ENCODE peak calls at places on chromosomes 1 and 21, in ten cellular contexts. N, K, B, M, X, D, L, O, U and A are unnamed samples. For H3K4me1, the result is how much of the 10 kb centered on the place peaks cover.

GRCh38 chr1:221611930-221612777 is 129.7 kb downstream of the DUSP10 start:
- DNase-seq in L (peak), K (peak), O (peak), M (no peak), D (peak), N (peak), U (peak), X (no peak), B (peak), A (peak)

GRCh38 chr1:219151467-219151866 is 22.2 kb upstream of the LYPLAL1 start:
- DNase-seq in X (no peak), L (no peak), D (no peak), B (no peak), O (no peak), K (no peak), U (no peak), N (no peak), M (no peak), A (no peak)

GRCh38 chr1:30877205-30877912 is 31.2 kb downstream of the SDC3 start:
- DNase-seq in D (peak), O (peak), X (peak), K (peak), M (no peak), L (peak), N (no peak), U (peak), B (peak), A (peak)

GRCh38 chr1:108961198-108961597 is 2.1 kb downstream of the CLCC1 start:
- DNase-seq in U (no peak), O (no peak), M (no peak), D (no peak), N (no peak), X (no peak), L (no peak), B (no peak), K (no peak), A (no peak)

GRCh38 chr1:244339776-244340175 is 111.9 kb downstream of the ADSS2 start:
- DNase-seq in K (no peak), X (no peak), U (no peak), O (no peak), B (no peak), N (no peak), M (no peak), D (no peak), L (no peak), A (no peak)

GRCh38 chr1:160365325-160365724 is 1.5 kb upstream of the NHLH1 start:
- DNase-seq in O (no peak), M (no peak), L (no peak), N (no peak), B (no peak), K (no peak), D (no peak), X (no peak), U (no peak), A (no peak)

GRCh38 chr1:221675880-221676800 is 65.7 kb downstream of the DUSP10 start:
- DNase-seq in U (no peak), N (no peak), X (no peak), O (no peak), L (no peak), B (no peak), M (no peak), D (no peak), K (no peak), A (no peak)

GRCh38 chr1:2587860-2588571 is 1.4 kb downstream of the PRXL2B start:
- DNase-seq in K (no peak), N (no peak), B (peak), L (no peak), X (peak), O (no peak), U (no peak), M (no peak), D (no peak), A (no peak)

GRCh38 chr21:34933609-34934345 is 115.3 kb downstream of the RUNX1 start:
- DNase-seq in U (no peak), X (no peak), B (no peak), D (no peak), M (no peak), L (no peak), K (no peak), N (no peak), O (no peak), A (no peak)

GRCh38 chr1:50873458-50874187 is 86.4 kb downstream of the FAF1 start:
- DNase-seq in K (peak), X (no peak), O (peak), D (peak), M (peak), N (peak), U (no peak), B (no peak), L (peak), A (peak)

GRCh38 chr1:205429742-205430464 is 8.0 kb upstream of the LEMD1 start:
- DNase-seq in N (no peak), X (no peak), O (no peak), M (no peak), B (no peak), L (no peak), U (no peak), K (no peak), D (no peak), A (no peak)

GRCh38 chr1:74689800-74690696 is 16.5 kb upstream of the ERICH3 start:
- DNase-seq in U (peak), X (no peak), O (no peak), L (peak), D (peak), M (peak), B (no peak), K (peak), N (peak), A (peak)

GRCh38 chr1:18530567-18531502 is 50.1 kb downstream of the KLHDC7A start:
- DNase-seq in N (no peak), L (no peak), K (no peak), U (no peak), O (no peak), B (no peak), M (peak), D (no peak), X (no peak), A (peak)

GRCh38 chr1:35577071-35577998 is 4.2 kb downstream of the TFAP2E start:
- DNase-seq in K (peak), U (no peak), O (no peak), M (peak), B (peak), L (peak), X (no peak), D (no peak), N (no peak), A (peak)

GRCh38 chr21:45612096-45613019 is 31.2 kb upstream of the PCBP3 start:
- DNase-seq in K (no peak), X (no peak), B (no peak), N (no peak), O (no peak), D (no peak), M (no peak), U (no peak), L (no peak), A (peak)

GRCh38 chr1:180946056-180946455 is 33.4 kb downstream of the KIAA1614 start:
- DNase-seq in U (no peak), L (no peak), M (no peak), X (peak), N (no peak), K (no peak), D (peak), B (no peak), O (no peak), A (no peak)

GRCh38 chr1:47783638-47784293 is 213.4 kb downstream of the TRABD2B start:
- DNase-seq in K (no peak), U (no peak), L (no peak), B (no peak), N (no peak), O (no peak), X (no peak), D (no peak), M (no peak), A (no peak)

DNA sequence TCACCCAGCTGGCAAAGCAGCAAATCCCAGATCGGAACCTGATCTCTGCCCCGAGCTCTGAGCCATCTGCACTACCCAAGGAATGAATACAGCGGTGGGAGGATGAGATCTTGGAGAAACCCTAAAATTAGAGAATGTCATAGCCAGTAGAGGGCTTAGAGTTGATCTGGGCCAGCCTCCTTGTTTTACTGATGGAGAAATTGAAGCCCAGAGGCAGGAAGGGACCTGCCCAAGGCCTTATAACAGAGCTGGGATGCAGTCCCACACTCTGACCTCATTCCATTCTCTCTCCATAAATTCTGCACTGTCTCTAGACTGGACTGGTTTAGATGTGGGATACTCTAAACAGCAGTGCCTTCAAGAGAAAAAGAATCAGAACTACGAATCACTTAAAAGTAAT is 4.8 kb upstream of the SFN start:
- DNase-seq in D (no peak), M (no peak), O (no peak), B (no peak), N (no peak), U (no peak), X (no peak), L (no peak), K (no peak), A (no peak)
- TF ChIP-seq POLR2A in D (no peak), M (no peak), O (no peak), B (no peak), N (no peak), U (no peak), X (no peak), L (no peak), K (no peak), A (no peak)

GRCh38 chr1:226739696-226740065 is 599 bp upstream of the ITPKB start:
- DNase-seq in M (no peak), K (no peak), N (no peak), L (no peak), O (no peak), U (no peak), X (no peak), B (no peak), D (no peak), A (no peak)

GRCh38 chr1:226737819-226738420 is 1.2 kb downstream of the ITPKB start:
- DNase-seq in U (peak), X (peak), O (peak), B (peak), N (peak), D (peak), K (peak), L (peak), M (peak), A (peak)

GRCh38 chr1:226741009-226741408 is 1.9 kb upstream of the ITPKB start:
- DNase-seq in D (no peak), N (no peak), K (no peak), L (no peak), X (no peak), M (no peak), U (no peak), B (no peak), O (no peak), A (no peak)

GRCh38 chr1:226738421-226738994 is 574 bp downstream of the ITPKB start:
- DNase-seq in U (peak), N (peak), D (no peak), M (peak), K (peak), L (peak), B (no peak), O (no peak), X (peak), A (peak)

DNA sequence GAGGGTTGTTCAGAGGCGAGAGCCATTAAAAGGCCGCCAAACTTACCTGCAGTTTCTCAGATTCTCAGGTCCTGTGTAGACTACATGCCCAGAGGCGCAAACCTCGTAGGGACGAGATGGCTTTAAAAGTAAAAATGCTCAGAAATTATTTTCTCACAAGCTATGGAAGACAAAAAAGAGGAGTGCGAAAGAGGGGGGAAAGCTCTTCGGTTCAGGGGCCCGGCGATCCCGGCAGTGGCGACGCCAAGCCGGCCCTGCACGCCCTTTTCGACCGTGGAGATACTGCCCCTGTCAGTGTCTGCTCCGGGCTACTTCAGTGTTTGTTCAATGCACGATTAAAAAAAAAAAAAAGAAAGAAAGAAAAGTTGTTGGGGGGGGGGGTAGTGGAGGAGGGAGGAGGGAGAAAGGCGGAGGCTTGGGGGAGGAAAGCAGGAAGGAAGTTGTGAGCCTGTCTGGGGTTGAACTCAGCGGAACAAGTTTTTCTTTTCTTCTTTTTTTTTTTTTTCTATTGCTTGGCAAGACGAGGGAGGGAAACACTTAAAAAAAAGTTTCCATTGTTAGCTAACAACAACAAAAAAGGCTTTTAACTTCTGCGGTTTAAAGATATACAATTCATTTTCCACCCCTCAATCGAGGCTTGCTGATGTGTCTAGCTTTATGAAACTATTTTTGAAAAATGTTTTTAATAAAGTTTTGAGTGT is at the start of gene ITPKB:
- DNase-seq in B (peak), L (peak), K (peak), M (peak), O (peak), U (peak), N (peak), X (no peak), D (peak), A (peak)
- H3K4me1 ChIP-seq in B (under half), L (under half), K (under half), M (under half), O (under half), U (under half), N (under half), X (under half), D (under half), A (under half)

GRCh38 chr1:207866471-207867135 is 44.3 kb downstream of the CD34 start:
- DNase-seq in M (no peak), N (peak), B (peak), K (peak), L (no peak), U (peak), D (peak), X (no peak), O (peak), A (peak)

GRCh38 chr1:207867136-207868081 is 43.5 kb downstream of the CD34 start:
- DNase-seq in X (peak), L (peak), U (no peak), N (no peak), D (peak), B (peak), O (peak), K (no peak), M (no peak), A (peak)

GRCh38 chr1:207862241-207862787 is 48.6 kb downstream of the CD34 start:
- DNase-seq in N (no peak), U (no peak), O (no peak), B (no peak), D (no peak), K (no peak), X (no peak), M (no peak), L (no peak), A (no peak)

GRCh38 chr1:207861442-207862177 is 49.3 kb downstream of the CD34 start:
- DNase-seq in O (no peak), N (no peak), U (no peak), X (no peak), D (no peak), K (no peak), B (no peak), M (no peak), L (no peak), A (peak)

DNA sequence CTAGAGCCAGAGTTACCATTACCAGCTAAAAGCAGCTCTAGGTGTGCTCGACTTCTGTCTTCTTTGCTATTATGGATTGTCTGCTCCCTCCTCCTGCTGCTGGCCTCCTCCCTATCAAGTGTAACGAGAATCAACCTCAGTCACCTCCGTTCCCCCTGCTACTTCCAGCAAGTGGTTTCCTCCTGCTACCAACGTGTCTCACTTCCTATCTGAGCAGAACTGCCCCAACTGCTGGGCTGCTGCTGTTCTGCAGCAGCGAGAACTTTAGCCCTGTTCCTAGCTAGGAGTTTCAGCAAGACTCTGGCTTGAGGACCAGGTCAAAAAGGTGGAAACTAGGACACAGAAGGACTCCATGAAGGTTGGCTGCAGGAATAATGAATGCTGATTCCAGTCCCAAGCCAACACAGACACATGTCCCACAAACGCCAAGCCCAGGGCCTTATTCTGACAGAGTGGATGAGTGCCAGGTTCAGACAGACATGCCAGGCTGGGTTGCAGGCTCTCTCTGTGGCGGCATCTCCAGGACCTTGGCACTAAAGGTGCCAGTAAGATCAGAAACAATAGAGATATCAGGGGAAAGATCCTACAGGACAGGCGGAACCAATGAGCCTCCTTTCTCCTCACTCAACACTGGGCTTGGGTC is 46.9 kb downstream of the CD34 start:
- DNase-seq in M (no peak), O (no peak), U (no peak), K (no peak), N (no peak), X (no peak), B (peak), D (no peak), L (peak), A (peak)
- TF ChIP-seq POLR2A in M (no peak), O (no peak), U (no peak), K (no peak), N (no peak), X (no peak), B (no peak), D (no peak), L (no peak), A (no peak)

GRCh38 chr1:207021876-207022596 is 10.5 kb downstream of the C1orf116 start:
- DNase-seq in O (no peak), B (no peak), M (no peak), N (no peak), L (no peak), U (no peak), K (no peak), D (no peak), X (no peak), A (no peak)

GRCh38 chr1:207020016-207020708 is 12.4 kb downstream of the C1orf116 start:
- DNase-seq in U (no peak), K (no peak), M (no peak), O (no peak), N (peak), L (no peak), D (no peak), X (no peak), B (no peak), A (peak)

GRCh38 chr1:207021139-207021861 is 11.3 kb downstream of the C1orf116 start:
- DNase-seq in U (no peak), B (no peak), L (no peak), N (peak), O (no peak), X (no peak), D (no peak), M (no peak), K (no peak), A (no peak)

GRCh38 chr1:207019161-207019560 is 13.4 kb downstream of the C1orf116 start:
- DNase-seq in N (no peak), B (no peak), M (no peak), L (no peak), K (no peak), O (no peak), X (no peak), D (no peak), U (no peak), A (no peak)

DNA sequence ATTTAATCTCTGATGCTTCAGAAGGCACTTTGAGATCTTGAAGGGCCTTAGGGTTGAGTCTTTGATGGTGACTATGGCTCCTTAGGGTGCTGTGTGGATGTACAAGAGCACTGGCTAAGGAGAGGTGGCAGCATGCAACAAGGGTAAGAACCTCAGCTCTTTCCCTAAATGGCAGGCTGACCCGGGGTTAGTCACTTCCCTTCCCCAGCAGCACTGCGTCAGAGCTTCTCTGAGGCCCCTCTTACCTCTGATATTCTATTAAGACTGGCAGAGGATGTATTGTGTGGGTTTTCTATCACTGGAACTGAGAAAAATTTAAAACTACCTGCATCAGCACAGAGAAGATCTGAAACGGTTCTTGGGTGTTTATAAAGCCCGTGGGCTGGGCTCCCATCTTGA is 11.8 kb downstream of the C1orf116 start:
- DNase-seq in X (no peak), K (no peak), M (no peak), L (no peak), N (no peak), O (no peak), U (no peak), B (no peak), D (no peak), A (no peak)
- H3K4me1 ChIP-seq in X (under half), K (half or more), M (under half), L (under half), N (half or more), O (under half), U (under half), B (under half), D (under half), A (under half)

DNA sequence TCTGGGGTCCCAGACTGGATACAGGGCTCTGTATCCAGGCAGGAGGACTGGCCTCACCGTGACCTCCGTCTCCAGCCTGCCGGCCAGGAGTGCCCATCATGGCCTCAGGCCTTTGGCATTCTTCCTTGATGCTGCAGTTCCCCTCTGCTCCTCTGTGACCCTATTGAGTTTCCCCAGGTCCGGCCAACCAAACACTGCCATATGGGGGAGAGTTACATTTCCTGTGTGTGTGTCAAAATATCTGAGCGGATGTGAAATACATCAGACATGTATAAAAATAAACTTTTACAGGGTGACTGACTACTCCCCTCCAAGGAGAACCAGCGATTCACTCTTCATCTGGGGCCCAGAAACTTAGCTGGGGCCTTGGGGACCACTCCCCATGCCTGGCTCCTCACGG is 10.2 kb upstream of the UBL4B start:
- DNase-seq in N (no peak), L (no peak), O (no peak), D (no peak), B (no peak), X (no peak), M (no peak), U (no peak), K (no peak), A (no peak)
- TF ChIP-seq POLR2A in N (no peak), L (no peak), O (no peak), D (no peak), B (no peak), X (no peak), M (no peak), U (no peak), K (no peak), A (no peak)